ENCODE peak calls at places on chromosomes 13 and 19, in six cellular contexts. Y, O, G, Z, P and M are unnamed samples.

GRCh38 chr13:20953245-20953931 is 50.8 kb upstream of the XPO4 start:
- DNase-seq in Y (no peak), O (no peak), G (no peak), Z (no peak), P (no peak), M (no peak)

GRCh38 chr13:80030491-80030890 is 310.4 kb downstream of the SPRY2 start:
- DNase-seq in Y (no peak), O (no peak), G (no peak), Z (no peak), P (peak), M (peak)

GRCh38 chr13:95352486-95352885 is 51.2 kb upstream of the ABCC4 start:
- DNase-seq in Y (no peak), O (no peak), G (no peak), Z (no peak), P (no peak), M (no peak)

GRCh38 chr19:43735957-43736356 is 18.8 kb downstream of the SMG9 start:
- DNase-seq in Y (peak), O (peak), G (peak), Z (no peak), P (no peak), M (peak)

GRCh38 chr13:111239754-111240670 is 80.4 kb upstream of the TEX29 start:
- DNase-seq in Y (no peak), O (no peak), G (no peak), Z (no peak), P (no peak), M (no peak)

GRCh38 chr13:113076681-113077401 is 28.8 kb upstream of the F7 start:
- DNase-seq in Y (no peak), O (no peak), G (no peak), Z (no peak), P (no peak), M (no peak)

GRCh38 chr19:48806518-48806817 is 4.4 kb downstream of the BCAT2 start:
- DNase-seq in Y (no peak), O (no peak), G (peak), Z (no peak), P (no peak), M (peak)

GRCh38 chr13:44300895-44301638 is 72.6 kb upstream of the SERP2 start:
- DNase-seq in Y (peak), O (peak), G (peak), Z (no peak), P (peak), M (peak)

GRCh38 chr13:77810430-77810829 is 108.2 kb downstream of the EDNRB start:
- DNase-seq in Y (peak), O (peak), G (peak), Z (no peak), P (peak), M (no peak)

DNA sequence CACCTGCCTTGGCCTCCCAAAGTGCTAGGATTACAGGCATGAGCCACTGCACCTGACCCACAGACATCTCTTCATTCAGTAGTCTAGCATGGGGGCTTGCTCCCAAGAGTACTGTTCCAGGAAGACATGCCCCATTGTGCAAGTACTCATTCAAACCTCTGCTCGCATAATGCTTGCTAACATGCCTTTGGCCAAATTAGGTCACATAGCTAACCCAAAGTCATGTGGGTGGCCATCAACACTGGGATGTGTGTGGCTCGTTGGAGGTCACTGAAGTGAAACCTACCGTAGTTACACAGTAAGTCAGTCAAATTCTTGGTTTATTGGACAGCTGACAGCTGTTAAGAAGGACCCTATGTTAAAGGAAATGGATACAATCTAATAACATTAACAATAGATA is 20.3 kb downstream of the RFXAP start:
- DNase-seq in Y (no peak), O (no peak), G (no peak), Z (no peak), P (no peak), M (no peak)
- H3K9ac ChIP-seq in Y (no peak), O (no peak), G (no peak), Z (no peak), P (no peak), M (no peak)

GRCh38 chr19:35119091-35119490 is 3.5 kb downstream of the FXYD3 start:
- DNase-seq in Y (no peak), O (no peak), G (no peak), Z (no peak), P (no peak), M (no peak)

GRCh38 chr19:35118268-35119026 is 2.8 kb downstream of the FXYD3 start:
- DNase-seq in Y (no peak), O (no peak), G (no peak), Z (no peak), P (no peak), M (no peak)

GRCh38 chr19:35120898-35121297 is 5.3 kb downstream of the FXYD3 start:
- DNase-seq in Y (no peak), O (no peak), G (no peak), Z (no peak), P (peak), M (no peak)

GRCh38 chr19:35119578-35119977 is 4.0 kb downstream of the FXYD3 start:
- DNase-seq in Y (no peak), O (no peak), G (no peak), Z (no peak), P (no peak), M (no peak)

DNA sequence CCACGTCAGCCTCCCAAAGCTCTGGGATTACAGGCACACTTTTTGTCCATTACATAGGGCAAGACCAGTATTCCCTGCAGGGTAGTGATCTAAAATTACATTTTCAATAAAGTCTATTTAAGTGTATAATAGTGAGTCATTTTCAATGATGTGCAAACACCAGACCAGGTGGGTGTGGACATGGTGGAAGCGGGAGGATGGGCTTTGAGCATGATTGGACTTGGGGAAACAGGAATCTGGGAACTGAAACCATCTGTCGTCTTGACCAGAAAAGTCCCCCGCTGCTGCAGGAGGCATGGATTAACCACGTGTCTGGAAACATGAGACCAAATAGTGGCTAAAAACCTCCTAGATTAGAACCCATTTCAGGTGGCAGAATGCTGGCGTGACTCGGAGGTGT is 4.9 kb downstream of the FXYD3 start:
- DNase-seq in Y (peak), O (peak), G (peak), Z (no peak), P (peak), M (peak)
- H3K9ac ChIP-seq in Y (no peak), O (no peak), G (no peak), Z (no peak), P (peak), M (peak)

GRCh38 chr19:49954933-49955332 is 6.0 kb downstream of the SIGLEC11 start:
- DNase-seq in Y (peak), O (no peak), G (no peak), Z (no peak), P (no peak), M (no peak)
- H3K9ac ChIP-seq in Y (no peak), O (no peak), G (no peak), Z (no peak), P (no peak), M (no peak)

DNA sequence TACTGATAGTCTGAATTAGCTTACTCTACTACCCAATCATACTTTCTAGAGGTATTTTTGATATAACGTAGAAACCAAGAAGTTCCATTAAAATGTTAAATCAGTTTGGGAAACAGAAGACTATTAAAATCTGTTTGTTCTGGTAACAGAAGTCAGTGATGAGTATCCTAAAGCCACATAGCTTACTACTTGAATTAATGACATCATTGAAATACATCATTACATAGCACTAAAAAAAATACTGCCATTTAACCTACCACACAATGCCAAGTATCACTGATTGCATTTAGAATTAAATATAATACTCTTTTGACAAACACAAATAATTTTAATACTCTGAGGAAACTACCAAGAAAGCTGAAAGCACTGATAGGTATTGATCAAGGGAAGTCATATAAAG is 5.4 kb downstream of the MRPS31 start:
- DNase-seq in Y (no peak), O (no peak), G (no peak), Z (no peak), P (no peak), M (no peak)
- H3K9ac ChIP-seq in Y (no peak), O (no peak), G (no peak), Z (no peak), P (no peak), M (no peak)

DNA sequence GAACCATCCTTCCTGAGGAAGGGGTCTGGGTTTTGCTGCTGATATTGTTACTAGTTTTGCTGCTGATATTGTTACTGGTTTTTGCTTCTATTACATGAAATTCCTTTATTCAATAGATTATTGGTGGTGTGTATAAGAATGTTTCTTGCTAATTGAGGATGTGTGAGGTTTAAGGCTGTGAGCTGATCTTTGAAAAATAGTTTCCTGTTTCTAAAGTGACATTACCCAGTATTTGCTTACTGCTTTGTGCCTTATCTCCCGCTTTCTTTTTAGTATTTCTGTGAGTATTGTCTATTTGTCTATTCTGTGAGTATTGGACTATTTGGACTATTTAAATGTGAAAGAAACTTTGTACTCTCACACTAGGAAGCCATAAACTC is 38.2 kb upstream of the C1QTNF9 start:
- DNase-seq in Y (no peak), O (no peak), G (no peak), Z (no peak), P (no peak), M (no peak)
- H3K9ac ChIP-seq in Y (peak), O (no peak), G (peak), Z (no peak), P (no peak), M (peak)

DNA sequence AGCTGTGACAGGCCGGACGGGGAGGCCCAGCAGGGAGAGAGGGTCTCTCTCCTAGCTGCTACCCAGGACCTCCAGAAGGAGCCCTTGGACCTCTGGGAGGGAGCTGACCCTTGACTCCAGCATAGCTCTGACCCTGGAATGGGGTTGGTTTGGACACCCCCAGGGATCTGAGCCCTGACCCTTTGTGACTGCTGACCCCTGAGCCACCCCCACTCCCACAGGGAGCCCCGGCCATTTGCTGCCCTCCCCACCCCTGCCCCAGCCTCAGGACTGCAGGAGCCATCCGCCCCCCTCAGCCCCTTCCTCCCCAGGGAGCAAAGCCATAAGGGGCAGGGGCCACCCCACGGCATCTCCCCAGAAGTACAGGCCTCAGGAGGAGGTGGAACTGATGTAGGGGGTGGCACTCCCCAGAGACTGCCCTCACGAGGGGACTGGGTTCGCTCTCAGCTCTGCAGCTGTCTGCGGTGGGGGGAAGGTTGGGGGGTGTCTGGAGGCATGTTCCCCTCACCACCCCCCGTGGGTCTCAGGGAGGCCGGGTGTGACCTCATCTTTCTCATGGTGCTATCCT is 7.0 kb downstream of the COX6B2 start:
- DNase-seq in Y (no peak), O (no peak), G (no peak), Z (no peak), P (no peak), M (no peak)
- H3K9ac ChIP-seq in Y (no peak), O (no peak), G (no peak), Z (peak), P (no peak), M (no peak)

DNA sequence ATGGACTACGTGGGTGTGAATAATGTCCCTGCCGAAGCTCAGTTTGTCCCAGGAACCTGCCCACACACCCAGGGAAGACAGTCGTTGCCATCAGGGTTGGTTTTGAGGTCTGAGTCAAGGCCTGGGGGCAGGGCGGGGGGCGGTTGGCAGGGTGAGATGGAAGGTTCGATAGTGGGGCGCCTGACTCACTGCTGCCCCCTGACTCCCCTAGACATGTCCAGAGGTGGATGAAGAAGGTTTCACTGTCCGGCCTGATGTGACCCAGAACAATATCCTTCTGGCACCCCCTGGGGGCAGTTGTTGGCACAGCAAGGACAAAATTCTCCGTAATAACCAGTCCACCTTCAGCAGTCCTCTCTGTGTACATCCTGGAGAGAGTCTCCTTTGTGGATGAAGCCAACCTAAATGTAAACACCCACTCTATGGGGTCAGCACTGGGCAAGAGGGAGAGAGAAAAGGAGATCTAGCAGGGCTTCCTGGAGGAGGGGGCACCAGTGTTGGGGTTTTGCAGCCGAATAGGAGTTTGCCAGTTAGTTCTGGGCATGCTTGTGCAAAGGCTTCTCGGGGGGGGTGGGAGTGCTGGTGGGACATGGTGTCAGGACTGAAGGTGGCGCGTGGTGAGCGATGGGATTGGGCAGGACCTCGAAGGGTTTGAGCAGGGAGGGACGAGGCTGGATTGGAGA is 19.6 kb upstream of the B3GNT3 start:
- DNase-seq in Y (peak), O (no peak), G (no peak), Z (peak), P (no peak), M (peak)
- H3K9ac ChIP-seq in Y (no peak), O (no peak), G (no peak), Z (no peak), P (no peak), M (peak)

GRCh38 chr19:35002037-35002535 is 2.0 kb downstream of the GRAMD1A start:
- DNase-seq in Y (no peak), O (no peak), G (no peak), Z (no peak), P (no peak), M (no peak)
- H3K9ac ChIP-seq in Y (no peak), O (no peak), G (peak), Z (no peak), P (no peak), M (no peak)

GRCh38 chr19:12833418-12833746 is 997 bp downstream of the RTBDN start:
- DNase-seq in Y (no peak), O (no peak), G (no peak), Z (no peak), P (no peak), M (no peak)
- H3K9ac ChIP-seq in Y (no peak), O (no peak), G (no peak), Z (no peak), P (no peak), M (no peak)

GRCh38 chr13:35994131-35994966 is 136.8 kb downstream of the DCLK1 start:
- DNase-seq in Y (peak), O (peak), G (peak), Z (no peak), P (peak), M (peak)
- H3K9ac ChIP-seq in Y (no peak), O (no peak), G (peak), Z (no peak), P (no peak), M (peak)